ENCODE peak calls at places on chromosomes 16 and 17, in five cellular contexts. T, S, E, L and Z are unnamed samples.

GRCh38 chr17:77772461-77772897 is 186.0 kb upstream of the TNRC6C start:
- DNase-seq in T (no peak), S (no peak), E (peak; percentile 69), L (peak; percentile 64), Z (peak; percentile 91)

GRCh38 chr16:28258571-28258970 is 33.8 kb upstream of the SBK1 start:
- DNase-seq in T (no peak), S (no peak), E (no peak), L (peak; percentile 51), Z (no peak)

GRCh38 chr16:86367291-86368072 is 142.8 kb upstream of the FOXF1 start:
- DNase-seq in T (peak; percentile 77), S (no peak), E (no peak), L (no peak), Z (no peak)

GRCh38 chr17:61970030-61970429 is 42.2 kb upstream of the INTS2 start:
- DNase-seq in T (no peak), S (no peak), E (no peak), L (no peak), Z (no peak)

GRCh38 chr17:63140255-63140654 is 174.2 kb downstream of the TANC2 start:
- DNase-seq in T (no peak), S (no peak), E (peak; percentile 32), L (no peak), Z (no peak)

GRCh38 chr16:84443166-84443802 is 61.2 kb downstream of the MEAK7 start:
- DNase-seq in T (no peak), S (no peak), E (peak; percentile 71), L (no peak), Z (peak; percentile 54)

GRCh38 chr16:54436342-54436741 is 149.8 kb upstream of the IRX3 start:
- DNase-seq in T (no peak), S (no peak), E (no peak), L (no peak), Z (no peak)

GRCh38 chr16:25481636-25482035 is 210.1 kb upstream of the HS3ST4 start:
- DNase-seq in T (no peak), S (no peak), E (no peak), L (no peak), Z (no peak)

GRCh38 chr17:17062866-17063265 is 20.6 kb downstream of the MPRIP start:
- DNase-seq in T (peak; percentile 64), S (no peak), E (no peak), L (no peak), Z (peak; percentile 70)

GRCh38 chr17:74748529-74749261 is at the start of gene NHERF1:
- DNase-seq in T (peak; percentile 97), S (peak; percentile 97), E (peak; percentile 96), L (peak; percentile 97), Z (peak; percentile 99)

GRCh38 chr16:5071681-5072333 is at the start of gene ALG1:
- DNase-seq in T (peak; percentile 95), S (peak; percentile 97), E (peak; percentile 91), L (peak; percentile 91), Z (peak; percentile 98)
- TF ChIP-seq POLR2A in T (peak; percentile 75), S (peak; percentile 49), E (peak; percentile 82), L (no peak), Z (no peak)

DNA sequence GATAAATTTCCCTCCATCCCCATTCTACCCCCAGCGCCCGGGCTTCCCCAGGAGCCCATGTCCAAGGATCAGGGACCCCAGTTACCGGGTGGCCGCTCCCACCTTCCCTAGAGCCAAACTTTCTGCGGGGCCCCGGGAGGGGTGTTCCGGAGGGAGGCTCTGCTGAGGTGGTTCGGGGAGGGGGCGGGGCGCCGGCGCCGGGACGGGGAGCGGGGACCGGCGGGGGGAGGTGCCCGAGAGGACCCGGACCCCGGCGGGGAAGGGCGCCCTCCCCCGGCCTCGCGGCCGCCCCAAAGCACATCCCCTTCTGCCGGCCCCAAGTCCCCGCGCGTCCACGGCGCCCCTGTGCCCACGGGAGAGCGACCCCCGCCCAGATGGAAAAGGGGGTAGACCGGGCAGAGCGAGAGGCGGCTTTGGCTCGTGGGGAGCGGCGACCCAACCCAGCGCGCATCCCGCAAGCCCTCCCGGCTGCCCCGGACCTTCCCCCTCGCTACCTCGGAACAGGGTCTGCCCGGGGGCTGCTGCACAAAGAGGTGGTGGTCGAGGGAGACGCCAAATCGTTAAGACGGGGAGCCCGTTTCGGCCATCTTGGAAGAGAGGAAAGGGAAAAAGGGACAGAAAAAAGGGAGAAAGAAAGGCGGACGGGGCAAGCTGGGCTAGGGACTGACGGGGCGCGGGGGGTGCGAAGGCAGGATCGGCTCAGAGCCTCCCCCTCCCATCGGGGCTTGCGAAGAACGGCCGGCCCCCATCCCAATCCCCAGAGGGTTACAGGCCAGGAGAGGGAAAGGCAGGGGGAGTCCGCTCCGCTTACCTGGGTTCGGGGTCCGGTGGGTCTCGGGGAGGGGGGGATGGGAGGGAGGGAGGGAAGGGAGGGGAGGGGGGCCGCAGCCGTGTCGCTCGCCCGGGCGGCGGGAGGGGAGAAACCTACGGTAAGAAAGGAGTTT is 479 bp downstream of the PCGF2 start:
- DNase-seq in T (no peak), S (no peak), E (peak; percentile 57), L (no peak), Z (no peak)
- H3K27ac ChIP-seq in T (peak overlapping the region; percentile 86), S (peak overlapping the region; percentile 92), E (peak overlapping the region; percentile 89), L (peak overlapping the region; percentile 93), Z (peak overlapping the region; percentile 96)

GRCh38 chr16:641326-642188 is at the start of gene MCRIP2:
- DNase-seq in T (peak; percentile 91), S (peak; percentile 95), E (peak; percentile 93), L (peak; percentile 92), Z (peak; percentile 94)
- TF ChIP-seq POLR2AphosphoS5 in T (peak; percentile 23), S (peak; percentile 75), E (peak; percentile 82), L (peak; percentile 86), Z (peak; percentile 86)

GRCh38 chr17:4032738-4033137 is 68.5 kb upstream of the ATP2A3 start:
- DNase-seq in T (no peak), S (no peak), E (no peak), L (no peak), Z (no peak)
- TF ChIP-seq POLR2A in T (no peak), S (no peak), E (no peak), L (no peak), Z (no peak)

DNA sequence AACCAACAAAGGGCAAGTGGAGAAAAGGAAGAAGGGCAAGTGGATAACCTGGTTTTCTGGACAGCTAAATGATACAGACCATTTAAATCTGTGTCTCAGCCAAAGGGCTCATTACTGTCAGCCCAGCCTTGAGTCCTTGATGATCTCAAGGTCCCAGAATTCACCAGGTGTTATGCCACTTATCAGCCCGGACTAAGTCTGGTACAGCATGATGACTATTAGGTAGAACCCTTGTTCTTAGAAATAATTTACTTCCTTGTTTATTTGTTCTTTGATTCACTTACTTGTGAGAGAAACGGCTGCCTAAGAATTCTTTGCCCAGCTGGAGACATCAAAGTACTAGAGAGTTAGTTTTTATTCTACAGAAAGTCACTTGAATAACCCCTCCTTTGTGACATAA is 3.5 kb downstream of the PDILT start:
- DNase-seq in T (no peak), S (no peak), E (no peak), L (no peak), Z (no peak)
- H3K27ac ChIP-seq in T (no peak overlapping the region), S (no peak overlapping the region), E (no peak overlapping the region), L (peak overlapping the region; percentile 77), Z (no peak overlapping the region)

GRCh38 chr17:42751628-42752027 is 6.8 kb upstream of the EZH1 start:
- DNase-seq in T (no peak), S (no peak), E (no peak), L (no peak), Z (no peak)

GRCh38 chr17:42748906-42749798 is 4.3 kb upstream of the EZH1 start:
- DNase-seq in T (peak; percentile 70), S (no peak), E (no peak), L (peak; percentile 31), Z (peak; percentile 47)

GRCh38 chr17:42750730-42751356 is 6.0 kb upstream of the EZH1 start:
- DNase-seq in T (no peak), S (no peak), E (no peak), L (no peak), Z (peak; percentile 7)

GRCh38 chr17:42759982-42760651 is 910 bp upstream of the RAMP2 start:
- DNase-seq in T (no peak), S (no peak), E (no peak), L (no peak), Z (peak; percentile 54)

DNA sequence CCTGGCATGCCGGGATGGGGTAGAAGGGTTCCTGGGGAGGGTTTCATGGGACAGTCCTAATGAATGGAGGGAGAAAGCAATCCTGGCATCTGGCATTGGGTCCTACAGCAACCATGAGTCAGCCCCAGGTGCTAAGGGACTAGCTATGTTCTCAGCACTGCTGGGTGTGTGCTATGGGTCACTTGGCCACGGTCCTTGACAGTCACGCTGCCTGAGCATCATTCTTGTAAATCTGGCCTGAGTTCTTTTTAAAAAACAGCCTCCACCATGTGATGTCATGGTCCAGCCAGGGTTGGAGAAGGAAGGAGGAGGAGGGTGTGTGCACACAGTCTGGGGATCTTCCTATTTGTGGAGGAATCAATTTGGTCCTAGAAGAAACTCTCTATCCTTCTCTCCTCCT is 6.2 kb upstream of the RAMP2 start:
- DNase-seq in T (peak; percentile 90), S (no peak), E (no peak), L (no peak), Z (peak; percentile 40)
- TF ChIP-seq POLR2AphosphoS5 in T (peak; percentile 50), S (peak; percentile 46), E (no peak), L (no peak), Z (no peak)

GRCh38 chr16:73067671-73068545 is 20.0 kb upstream of the ZFHX3 start:
- DNase-seq in T (peak; percentile 58), S (no peak), E (no peak), L (no peak), Z (no peak)

GRCh38 chr16:73069581-73070262 is 21.8 kb upstream of the ZFHX3 start:
- DNase-seq in T (peak; percentile 40), S (no peak), E (no peak), L (no peak), Z (no peak)

GRCh38 chr16:73066321-73066926 is 18.5 kb upstream of the ZFHX3 start:
- DNase-seq in T (no peak), S (no peak), E (no peak), L (no peak), Z (no peak)

GRCh38 chr16:73066927-73067670 is 19.2 kb upstream of the ZFHX3 start:
- DNase-seq in T (peak; percentile 70), S (no peak), E (peak; percentile 55), L (no peak), Z (no peak)

DNA sequence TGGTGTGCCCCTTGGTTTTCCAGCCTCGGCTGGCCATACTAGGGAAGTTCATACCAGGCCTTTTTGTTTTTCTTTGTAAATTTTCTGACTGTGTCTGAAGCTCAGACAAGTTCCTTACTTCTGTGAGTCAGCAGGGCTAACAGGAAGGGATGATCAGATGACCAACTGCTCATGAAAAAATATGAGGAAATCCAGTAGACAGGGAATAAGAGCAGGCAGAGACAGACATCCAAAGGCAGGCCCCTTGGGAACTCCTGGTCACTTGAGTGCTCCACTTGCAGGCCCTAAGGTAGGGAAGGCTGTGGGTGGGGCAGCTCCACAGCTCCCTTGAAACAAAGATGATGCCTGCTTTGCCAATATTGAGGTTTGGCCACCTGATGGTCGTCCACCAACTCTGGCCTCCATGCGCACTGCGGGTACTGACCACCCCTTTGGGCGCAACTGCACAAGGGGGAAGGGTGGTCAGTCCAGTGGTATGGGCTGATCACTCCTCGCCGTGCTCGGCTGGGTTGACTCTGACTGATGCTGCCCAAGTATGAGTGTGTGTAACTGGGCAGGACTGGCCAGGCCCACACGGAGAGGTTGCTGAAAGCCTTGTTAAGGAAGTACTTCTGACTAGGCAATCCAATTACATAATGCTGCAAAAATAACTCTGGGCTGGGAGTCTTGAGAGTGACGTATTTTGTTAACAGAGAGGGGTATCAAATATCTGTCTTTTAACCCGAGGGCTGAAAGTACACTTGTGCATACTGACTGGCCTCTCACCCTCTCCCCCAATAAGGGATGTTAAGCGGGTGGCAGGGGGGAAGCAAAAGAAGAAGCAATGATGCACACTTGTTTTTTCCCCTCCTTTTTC is 20.8 kb upstream of the ZFHX3 start:
- DNase-seq in T (peak; percentile 93), S (no peak), E (peak; percentile 57), L (no peak), Z (no peak)
- TF ChIP-seq POLR2A in T (peak; percentile 14), S (peak; percentile 42), E (peak; percentile 11), L (no peak), Z (no peak)

GRCh38 chr17:44820631-44821196 is 9.4 kb downstream of the GJC1 start:
- DNase-seq in T (peak; percentile 59), S (no peak), E (no peak), L (no peak), Z (no peak)
- H3K27ac ChIP-seq in T (peak overlapping the region; percentile 99), S (peak overlapping the region; percentile 58), E (peak overlapping the region; percentile 88), L (no peak overlapping the region), Z (no peak overlapping the region)